ENCODE peak calls at places on chromosome 11, in four cellular contexts. G is epithelial cell of esophagus, A is NB4, J is lower leg skin. R is an unnamed sample.

GRCh38 chr11:118105657-118106305 is 19.0 kb upstream of the SMIM35 start:
- DNase-seq in G (peak; percentile 22), A (no peak), J (no peak), R (no peak)

GRCh38 chr11:35158371-35159081 is 19.6 kb downstream of the CD44 start:
- DNase-seq in G (peak; percentile 95), A (no peak), J (peak; percentile 81), R (no peak)

GRCh38 chr11:19370100-19370861 is 129.5 kb upstream of the E2F8 start:
- DNase-seq in G (peak; percentile 93), A (peak; percentile 51), J (peak; percentile 88), R (no peak)

GRCh38 chr11:79493555-79494171 is 52.8 kb upstream of the TENM4 start:
- DNase-seq in G (peak; percentile 74), A (peak; percentile 64), J (peak; percentile 34), R (peak; percentile 82)

GRCh38 chr11:126149759-126150236 is 61.7 kb downstream of the RPUSD4 start:
- DNase-seq in G (no peak), A (peak; percentile 97), J (no peak), R (no peak)

GRCh38 chr11:94025695-94026394 is 4.7 kb downstream of the HEPHL1 start:
- DNase-seq in G (no peak), A (no peak), J (no peak), R (no peak)

GRCh38 chr11:19380375-19380774 is 139.6 kb upstream of the E2F8 start:
- DNase-seq in G (peak; percentile 91), A (peak; percentile 46), J (no peak), R (no peak)

GRCh38 chr11:72951193-72951592 is 137.0 kb downstream of the ATG16L2 start:
- DNase-seq in G (peak; percentile 83), A (peak; percentile 34), J (no peak), R (no peak)

GRCh38 chr11:129528296-129528695 is 152.6 kb downstream of the BARX2 start:
- DNase-seq in G (no peak), A (no peak), J (no peak), R (no peak)

GRCh38 chr11:2093575-2094353 is 45.4 kb downstream of the IGF2 start:
- DNase-seq in G (peak; percentile 73), A (no peak), J (peak; percentile 63), R (no peak)

GRCh38 chr11:98561877-98562395 is 458.8 kb upstream of the CNTN5 start:
- DNase-seq in G (peak; percentile 29), A (no peak), J (no peak), R (no peak)

GRCh38 chr11:17730608-17731462 is 3.7 kb upstream of the KCNC1 start:
- DNase-seq in G (peak; percentile 79), A (peak; percentile 73), J (peak; percentile 63), R (peak; percentile 88)

GRCh38 chr11:26331911-26332571 is at the start of gene ANO3:
- DNase-seq in G (peak; percentile 52), A (no peak), J (no peak), R (peak; percentile 88)

GRCh38 chr11:125165664-125166346 is 1.3 kb downstream of the PKNOX2 start:
- DNase-seq in G (no peak), A (no peak), J (no peak), R (no peak)

GRCh38 chr11:75565916-75566762 is 4.1 kb downstream of the SERPINH1 start:
- DNase-seq in G (no peak), A (no peak), J (no peak), R (no peak)

GRCh38 chr11:34051349-34052035 is at the start of gene CAPRIN1:
- DNase-seq in G (peak; percentile 90), A (peak; percentile 97), J (peak; percentile 78), R (peak; percentile 93)

GRCh38 chr11:126162286-126163030 is 49.0 kb downstream of the RPUSD4 start:
- DNase-seq in G (no peak), A (no peak), J (no peak), R (no peak)

GRCh38 chr11:94129505-94130335 is 1.1 kb downstream of the PANX1 start:
- DNase-seq in G (peak; percentile 87), A (no peak), J (peak; percentile 56), R (no peak)

GRCh38 chr11:120630100-120630499 is 118.6 kb downstream of the GRIK4 start:
- DNase-seq in G (no peak), A (no peak), J (no peak), R (no peak)

GRCh38 chr11:75426720-75427086 is 6.3 kb downstream of the KLHL35 start:
- DNase-seq in G (no peak), A (no peak), J (no peak), R (no peak)

GRCh38 chr11:44096360-44097188 is 1.1 kb downstream of the EXT2 start:
- DNase-seq in G (peak; percentile 94), A (no peak), J (no peak), R (no peak)

GRCh38 chr11:86047275-86047991 is 21.5 kb downstream of the PICALM start:
- DNase-seq in G (peak; percentile 85), A (peak; percentile 87), J (no peak), R (no peak)

GRCh38 chr11:65854161-65854592 is 3.8 kb downstream of the CFL1 start:
- DNase-seq in G (no peak), A (no peak), J (no peak), R (no peak)

GRCh38 chr11:65439331-65440181 is 17.0 kb downstream of the NEAT1 start:
- DNase-seq in G (peak; percentile 38), A (no peak), J (no peak), R (no peak)

GRCh38 chr11:1928038-1928890 is 8.8 kb downstream of the TNNT3 start:
- DNase-seq in G (no peak), A (no peak), J (no peak), R (peak; percentile 68)

GRCh38 chr11:69102732-69103615 is 52.8 kb upstream of the SMIM38 start:
- DNase-seq in G (no peak), A (peak; percentile 51), J (no peak), R (no peak)

GRCh38 chr11:68049509-68050370 is 10.9 kb downstream of the TCIRG1 start:
- DNase-seq in G (no peak), A (no peak), J (no peak), R (no peak)
- TF ChIP-seq CTCF in G (no peak), A (no peak), J (no peak), R (no peak)

GRCh38 chr11:131549099-131549498 is 178.7 kb downstream of the NTM start:
- DNase-seq in G (no peak), A (no peak), J (no peak), R (no peak)

GRCh38 chr11:131546218-131546895 is 175.9 kb downstream of the NTM start:
- DNase-seq in G (no peak), A (no peak), J (no peak), R (no peak)

GRCh38 chr11:131544591-131544990 is 174.2 kb downstream of the NTM start:
- DNase-seq in G (no peak), A (no peak), J (no peak), R (no peak)
- TF ChIP-seq CTCF in G (no peak), A (no peak), J (no peak), R (no peak)

GRCh38 chr11:47269002-47269828 is 718 bp upstream of the MADD start:
- DNase-seq in G (peak; percentile 87), A (peak; percentile 98), J (peak; percentile 85), R (peak; percentile 91)
- TF ChIP-seq CTCF in G (peak; percentile 25), A (no peak), J (no peak), R (peak; percentile 44)

DNA sequence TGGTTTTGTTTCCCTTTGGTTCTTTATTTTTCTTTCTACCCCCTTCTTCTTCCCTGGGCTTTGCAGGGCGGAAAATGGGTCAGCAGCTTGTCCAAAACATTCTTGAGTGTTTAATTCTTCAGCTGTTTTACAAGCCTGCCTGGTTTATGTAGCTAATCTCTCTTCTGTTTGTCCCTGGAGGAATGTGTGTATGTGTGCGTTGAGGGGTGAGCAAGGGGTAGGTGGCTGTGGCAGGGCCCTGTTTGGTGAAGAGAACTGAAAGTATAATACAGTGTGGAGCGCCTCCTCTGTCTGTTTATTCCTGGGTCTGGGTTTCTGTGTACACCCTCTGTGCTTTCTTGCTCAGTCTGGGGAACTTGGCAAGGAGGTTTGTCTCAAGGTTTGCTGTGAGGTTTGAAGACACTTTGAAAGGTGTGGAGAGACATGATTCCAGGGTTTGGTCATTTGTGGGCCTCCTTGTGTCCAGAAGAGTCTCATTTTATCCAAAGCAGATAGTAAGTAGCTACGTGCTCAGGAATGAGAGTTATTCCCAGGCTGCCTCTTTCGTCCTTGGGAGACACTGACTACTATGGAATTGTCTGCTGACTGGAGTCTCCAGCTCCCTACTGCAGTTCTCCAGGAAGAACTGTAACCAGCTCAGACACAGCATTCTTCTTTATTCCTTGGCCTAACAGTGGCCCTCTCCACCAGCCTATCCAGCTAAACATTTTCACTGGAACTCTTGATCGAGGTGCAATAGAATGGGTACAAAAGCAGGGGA is 175.6 kb downstream of the ADAMTS15 start:
- DNase-seq in G (no peak), A (no peak), J (no peak), R (no peak)
- TF ChIP-seq CTCF in G (no peak), A (no peak), J (no peak), R (no peak)

GRCh38 chr11:111088872-111089271 is 156.7 kb upstream of the POU2AF2 start:
- DNase-seq in G (no peak), A (no peak), J (no peak), R (no peak)
- TF ChIP-seq CTCF in G (no peak), A (no peak), J (no peak), R (no peak)

GRCh38 chr11:506238-506949 is 648 bp downstream of the RNH1 start:
- DNase-seq in G (peak; percentile 98), A (peak; percentile 97), J (peak; percentile 96), R (peak; percentile 99)
- TF ChIP-seq CTCF in G (no peak), A (no peak), J (no peak), R (peak; percentile 34)

GRCh38 chr11:29018631-29019030 is 910.4 kb downstream of the METTL15 start:
- DNase-seq in G (peak; percentile 85), A (no peak), J (no peak), R (no peak)

GRCh38 chr11:29024386-29024785 is 916.2 kb downstream of the METTL15 start:
- DNase-seq in G (peak; percentile 10), A (no peak), J (no peak), R (no peak)

GRCh38 chr11:29017941-29018340 is 909.8 kb downstream of the METTL15 start:
- DNase-seq in G (peak; percentile 56), A (no peak), J (no peak), R (no peak)

GRCh38 chr11:29022676-29023075 is 914.5 kb downstream of the METTL15 start:
- DNase-seq in G (peak; percentile 48), A (no peak), J (no peak), R (no peak)

GRCh38 chr11:29019960-29020683 is 911.9 kb downstream of the METTL15 start:
- DNase-seq in G (peak; percentile 44), A (no peak), J (no peak), R (no peak)
- TF ChIP-seq CTCF in G (peak; percentile 65), A (no peak), J (no peak), R (peak; percentile 71)

R was measured in type B pancreatic cell.